ENCODE peak calls at places on chromosome 16, in six cellular contexts. I, Q, G, L, W and N are unnamed samples.

GRCh38 chr16:1221628-1222552 is 3.2 kb downstream of the TPSG1 start:
- DNase-seq in I (no peak), Q (no peak), G (no peak), L (no peak), W (no peak), N (no peak)

GRCh38 chr16:84357191-84357651 is 11.1 kb upstream of the ATP2C2 start:
- DNase-seq in I (peak), Q (no peak), G (peak), L (no peak), W (no peak), N (no peak)

GRCh38 chr16:17275076-17275732 is 195.6 kb downstream of the XYLT1 start:
- DNase-seq in I (no peak), Q (no peak), G (peak), L (no peak), W (no peak), N (no peak)

GRCh38 chr16:72590179-72590937 is 418.4 kb upstream of the PMFBP1 start:
- DNase-seq in I (no peak), Q (no peak), G (no peak), L (no peak), W (no peak), N (no peak)

GRCh38 chr16:78122774-78123315 is 23.4 kb downstream of the WWOX start:
- DNase-seq in I (no peak), Q (peak), G (peak), L (peak), W (no peak), N (peak)

GRCh38 chr16:23514381-23515152 is 4.3 kb upstream of the GGA2 start:
- DNase-seq in I (no peak), Q (no peak), G (no peak), L (no peak), W (no peak), N (no peak)

GRCh38 chr16:25020112-25020591 is 5.0 kb upstream of the ARHGAP17 start:
- DNase-seq in I (no peak), Q (no peak), G (no peak), L (no peak), W (no peak), N (no peak)

GRCh38 chr16:1689853-1690252 is 11.8 kb downstream of the JPT2 start:
- DNase-seq in I (peak), Q (no peak), G (no peak), L (no peak), W (no peak), N (no peak)

GRCh38 chr16:10983175-10983558 is 38.8 kb downstream of the CLEC16A start:
- DNase-seq in I (no peak), Q (no peak), G (no peak), L (no peak), W (no peak), N (no peak)

GRCh38 chr16:14011846-14012245 is 59.3 kb upstream of the MRTFB start:
- DNase-seq in I (no peak), Q (no peak), G (no peak), L (no peak), W (no peak), N (no peak)

GRCh38 chr16:89962754-89963498 is 14.4 kb downstream of the DEF8 start:
- DNase-seq in I (no peak), Q (no peak), G (no peak), L (no peak), W (no peak), N (no peak)

GRCh38 chr16:3950343-3951193 is 70.1 kb upstream of the CREBBP start:
- DNase-seq in I (no peak), Q (peak), G (peak), L (peak), W (no peak), N (peak)

GRCh38 chr16:53131050-53131362 is 76.2 kb downstream of the CHD9 start:
- DNase-seq in I (no peak), Q (no peak), G (no peak), L (no peak), W (no peak), N (no peak)

GRCh38 chr16:48452991-48453760 is 68.0 kb upstream of the SIAH1 start:
- DNase-seq in I (no peak), Q (no peak), G (no peak), L (peak), W (no peak), N (no peak)

GRCh38 chr16:28925386-28926228 is 569 bp upstream of the RABEP2 start:
- DNase-seq in I (peak), Q (peak), G (peak), L (peak), W (peak), N (peak)

GRCh38 chr16:10740000-10740844 is 3.4 kb upstream of the NUBP1 start:
- DNase-seq in I (no peak), Q (peak), G (no peak), L (no peak), W (no peak), N (no peak)

GRCh38 chr16:54374136-54374535 is 87.5 kb upstream of the IRX3 start:
- DNase-seq in I (no peak), Q (no peak), G (no peak), L (no peak), W (no peak), N (no peak)

GRCh38 chr16:30185141-30185682 is 1.8 kb downstream of the CORO1A start:
- DNase-seq in I (no peak), Q (no peak), G (no peak), L (peak), W (no peak), N (no peak)

GRCh38 chr16:72886366-72886974 is 161.5 kb downstream of the ZFHX3 start:
- DNase-seq in I (peak), Q (no peak), G (no peak), L (no peak), W (no peak), N (no peak)

GRCh38 chr16:89658221-89658879 is 714 bp downstream of the SPATA33 start:
- DNase-seq in I (no peak), Q (no peak), G (no peak), L (no peak), W (no peak), N (peak)

GRCh38 chr16:70529051-70529777 is 5.6 kb downstream of the SF3B3 start:
- DNase-seq in I (peak), Q (no peak), G (peak), L (no peak), W (no peak), N (peak)

GRCh38 chr16:4936991-4937781 is at the start of gene PPL:
- DNase-seq in I (peak), Q (no peak), G (no peak), L (peak), W (no peak), N (no peak)

GRCh38 chr16:86016201-86016965 is 117.4 kb downstream of the IRF8 start:
- DNase-seq in I (no peak), Q (no peak), G (peak), L (no peak), W (no peak), N (peak)

GRCh38 chr16:64469906-64470702 is 651.8 kb downstream of the CDH11 start:
- DNase-seq in I (no peak), Q (no peak), G (peak), L (peak), W (no peak), N (peak)

GRCh38 chr16:2526135-2526534 is 5.1 kb downstream of the CEMP1 start:
- DNase-seq in I (no peak), Q (no peak), G (no peak), L (no peak), W (no peak), N (no peak)

DNA sequence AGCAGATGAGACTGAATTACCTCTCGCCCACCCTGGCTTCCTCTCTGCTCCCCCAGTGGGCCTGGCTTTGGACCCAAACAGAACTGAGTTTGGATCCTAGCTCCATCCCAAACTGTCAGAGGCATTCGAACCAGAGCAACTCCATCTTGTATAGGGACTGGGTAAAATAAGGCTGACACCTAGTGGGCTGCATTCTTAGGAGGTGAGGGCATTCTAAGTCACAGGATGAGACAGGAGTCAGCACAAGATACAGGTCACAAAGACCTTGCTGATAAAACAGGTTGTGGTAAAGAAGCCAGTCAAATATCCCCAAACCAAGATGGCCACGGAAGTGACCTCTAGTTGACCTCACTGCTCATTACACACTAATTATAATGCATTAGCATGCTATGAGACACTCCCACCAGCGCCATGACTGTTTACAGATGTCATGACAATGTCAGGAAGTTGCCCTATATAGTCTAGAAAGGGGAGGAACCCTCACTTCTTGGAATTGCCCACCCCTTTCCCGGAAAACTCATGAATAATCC is 44.4 kb downstream of the LYRM1 start:
- DNase-seq in I (no peak), Q (no peak), G (peak), L (no peak), W (no peak), N (no peak)
- TF ChIP-seq CTCF in I (no peak), Q (peak), G (peak), L (no peak), W (no peak), N (peak)

GRCh38 chr16:51151951-51152663 is 1.0 kb upstream of the SALL1 start:
- DNase-seq in I (no peak), Q (no peak), G (peak), L (no peak), W (no peak), N (peak)
- H3K4me3 ChIP-seq in I (no peak), Q (peak), G (peak), L (peak), W (peak), N (peak)

DNA sequence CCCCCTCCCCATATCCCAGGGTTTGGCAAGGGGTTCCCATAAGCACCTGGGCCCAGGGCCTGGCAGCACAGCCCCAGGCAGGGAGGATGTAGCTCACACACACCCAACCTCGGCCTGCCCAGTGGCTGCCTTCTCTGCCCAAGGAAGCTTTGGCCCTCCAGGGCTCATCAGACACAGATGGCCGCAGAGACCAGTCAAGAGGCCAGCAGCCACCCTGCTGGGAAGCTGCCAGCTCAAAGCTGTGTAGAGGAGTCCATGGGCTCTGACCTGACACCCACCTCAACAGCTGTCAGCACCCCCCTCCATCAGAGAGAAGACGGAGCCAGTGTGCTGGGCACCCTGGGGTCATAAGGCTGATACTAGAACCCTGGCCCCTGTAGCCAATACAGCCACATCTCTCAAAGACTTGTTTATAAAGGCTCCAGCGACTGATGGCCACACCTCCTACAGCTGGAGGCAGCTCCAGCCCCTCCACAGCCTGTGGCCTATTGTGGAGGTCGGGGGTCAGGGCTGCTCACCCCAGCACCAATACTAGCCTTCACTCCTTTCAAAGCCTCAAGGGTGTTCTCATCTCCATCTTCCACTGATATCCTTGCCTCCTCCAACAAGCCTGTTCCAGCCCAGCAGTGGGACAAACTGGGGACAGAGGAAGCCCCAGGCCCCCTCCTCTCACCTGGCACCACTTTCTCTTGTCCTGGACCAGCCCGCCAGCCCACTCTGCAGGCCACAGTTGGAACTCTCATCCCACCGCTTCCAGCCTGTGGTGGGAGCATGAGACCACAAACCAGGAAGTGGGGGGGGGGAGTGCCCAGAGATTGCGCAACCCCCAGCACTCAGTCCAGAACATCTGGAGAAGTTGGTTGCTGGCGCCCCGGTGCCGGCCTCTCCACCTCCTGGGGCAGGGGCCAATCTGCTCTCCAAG is 2.2 kb upstream of the MPG start:
- DNase-seq in I (no peak), Q (peak), G (peak), L (peak), W (no peak), N (peak)
- TF ChIP-seq CTCF in I (no peak), Q (peak), G (peak), L (no peak), W (peak), N (peak)

GRCh38 chr16:87435399-87436224 is 43.5 kb downstream of the MAP1LC3B start:
- DNase-seq in I (no peak), Q (no peak), G (peak), L (no peak), W (no peak), N (peak)
- H3K4me3 ChIP-seq in I (no peak), Q (peak), G (no peak), L (peak), W (peak), N (no peak)

GRCh38 chr16:16183562-16183961 is 39.7 kb downstream of the ABCC6 start:
- DNase-seq in I (no peak), Q (no peak), G (no peak), L (no peak), W (no peak), N (no peak)
- TF ChIP-seq CTCF in I (no peak), Q (no peak), G (no peak), L (no peak), W (no peak), N (peak)

DNA sequence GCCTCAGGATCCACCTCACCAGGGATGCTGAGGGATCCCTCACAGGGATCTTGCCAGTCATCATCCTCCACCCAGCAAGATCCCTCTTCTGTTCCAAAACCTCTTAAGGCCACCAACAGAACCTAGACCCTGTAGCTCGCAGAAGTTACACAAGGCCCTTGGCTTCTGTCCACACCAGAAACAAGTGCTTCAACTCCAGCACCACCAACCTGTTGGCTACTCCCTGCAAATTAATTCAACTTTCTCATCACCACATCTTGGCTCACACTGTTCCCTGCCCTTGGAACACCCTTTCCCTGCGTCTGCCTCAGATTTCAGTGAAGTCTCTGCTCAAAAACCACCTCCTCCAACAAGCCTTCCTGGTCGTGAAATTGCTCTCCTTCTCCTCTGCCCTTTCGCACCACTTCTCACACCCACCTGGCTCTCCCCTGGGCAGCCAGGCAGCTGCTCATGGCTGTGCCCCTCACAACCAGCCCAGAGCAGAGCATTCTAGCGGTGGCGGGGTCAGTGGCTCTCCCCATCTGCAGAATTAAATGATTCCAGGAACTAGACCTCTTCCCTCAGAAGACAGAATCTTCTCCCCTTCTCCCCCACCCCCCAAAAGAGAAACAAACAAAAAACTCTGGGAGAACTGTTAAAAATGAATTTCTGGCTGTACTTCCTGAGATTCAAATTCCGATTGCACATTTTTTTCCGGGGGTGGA is 1.8 kb downstream of the PLLP start:
- DNase-seq in I (no peak), Q (no peak), G (no peak), L (no peak), W (no peak), N (no peak)
- H3K4me3 ChIP-seq in I (no peak), Q (no peak), G (no peak), L (no peak), W (peak), N (no peak)

DNA sequence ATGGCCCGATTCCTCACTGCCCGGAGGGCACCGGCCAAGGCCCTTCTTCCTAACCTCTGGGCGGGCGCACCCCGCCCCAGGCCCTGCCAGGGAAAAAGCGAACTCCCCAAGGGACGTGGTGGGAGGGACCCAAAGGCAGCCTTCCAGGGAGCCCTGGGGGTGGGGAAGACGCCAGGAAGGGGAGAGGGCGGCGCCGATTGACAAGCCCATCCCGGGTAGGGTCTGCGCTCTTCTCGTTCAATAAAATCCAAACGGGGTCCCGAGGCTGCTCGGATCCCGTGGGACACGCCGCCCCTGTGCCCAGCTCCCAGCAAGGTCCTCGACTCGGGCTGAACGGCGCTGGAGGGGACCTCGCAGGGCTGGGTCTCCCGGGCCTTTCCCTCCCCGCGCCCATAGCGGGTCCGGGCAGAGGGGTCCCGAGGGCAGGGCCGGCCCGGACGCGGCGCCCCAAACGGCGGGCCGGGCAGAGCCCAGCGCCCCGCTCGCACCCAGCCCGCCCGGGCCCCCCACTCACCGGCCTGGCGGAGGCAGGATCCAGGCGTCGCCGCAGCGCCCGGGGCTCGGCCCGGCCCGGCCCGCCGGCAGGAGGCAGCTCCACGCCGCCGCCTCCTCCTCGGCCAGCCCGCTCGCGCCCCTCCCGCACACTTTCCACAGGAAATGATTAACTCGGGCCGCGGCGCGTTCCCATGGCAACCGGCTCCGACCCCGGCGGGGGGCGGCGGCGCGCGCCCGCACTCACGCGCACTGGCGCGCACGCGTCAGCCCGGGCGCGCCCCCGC is at the start of gene KIFC3:
- DNase-seq in I (peak), Q (peak), G (peak), L (peak), W (no peak), N (peak)
- TF ChIP-seq CTCF in I (no peak), Q (peak), G (no peak), L (peak), W (peak), N (no peak)

GRCh38 chr16:67280090-67281015 is 1.0 kb downstream of the PLEKHG4 start:
- DNase-seq in I (no peak), Q (no peak), G (no peak), L (no peak), W (no peak), N (no peak)
- H3K4me3 ChIP-seq in I (peak), Q (no peak), G (no peak), L (no peak), W (peak), N (no peak)